ENCODE peak calls at places on chromosomes 12 and 14, in seven cellular contexts. Z is A549; S is GM13977; Q is cardiac fibroblast; V is HepG2; I is ureter; X is stimulated activated CD4-positive, alpha-beta T cell treated with anti-CD3 and anti-CD28 coated beads, TNF-alpha, amount 100 ng/mL, for 1 hour. N is an unnamed sample.

GRCh38 chr14:87772854-87773253 is 220.1 kb downstream of the GALC start:
- DNase-seq in Z (no peak), S (no peak), Q (no peak), V (no peak), I (no peak), X (no peak), N (no peak)

GRCh38 chr12:128268348-128268725 is 1.4 kb downstream of the TMEM132C start:
- DNase-seq in Z (no peak), S (no peak), Q (no peak), V (no peak), I (no peak), X (no peak), N (no peak)

GRCh38 chr12:130571089-130571488 is 145.0 kb downstream of the RIMBP2 start:
- DNase-seq in Z (no peak), S (peak; percentile 60), Q (no peak), V (no peak), I (no peak), X (no peak), N (no peak)

GRCh38 chr12:14845350-14845750 is 2.0 kb upstream of the ART4 start:
- DNase-seq in Z (peak; percentile 58), S (peak; percentile 58), Q (peak; percentile 80), V (peak; percentile 56), I (peak; percentile 54), X (peak; percentile 2), N (peak; percentile 47)

GRCh38 chr12:59077153-59077930 is 157.0 kb upstream of the LRIG3 start:
- DNase-seq in Z (no peak), S (no peak), Q (peak; percentile 77), V (no peak), I (peak; percentile 64), X (no peak), N (no peak)

GRCh38 chr12:726281-727140 is 25.9 kb upstream of the WNK1 start:
- DNase-seq in Z (peak; percentile 21), S (no peak), Q (no peak), V (peak; percentile 19), I (no peak), X (no peak), N (no peak)

GRCh38 chr12:84166812-84167211 is 745.8 kb downstream of the SLC6A15 start:
- DNase-seq in Z (no peak), S (no peak), Q (no peak), V (no peak), I (no peak), X (no peak), N (no peak)

GRCh38 chr12:31929140-31929526 is 30.1 kb upstream of the RESF1 start:
- DNase-seq in Z (no peak), S (no peak), Q (no peak), V (no peak), I (no peak), X (no peak), N (no peak)

GRCh38 chr12:63889236-63889635 is 44.7 kb downstream of the SRGAP1 start:
- DNase-seq in Z (peak; percentile 39), S (no peak), Q (peak; percentile 67), V (no peak), I (no peak), X (no peak), N (no peak)

GRCh38 chr14:77882098-77882497 is 82.2 kb downstream of the ADCK1 start:
- DNase-seq in Z (no peak), S (no peak), Q (peak; percentile 18), V (no peak), I (no peak), X (no peak), N (no peak)

GRCh38 chr12:40827923-40828592 is 135.8 kb downstream of the CNTN1 start:
- DNase-seq in Z (no peak), S (no peak), Q (no peak), V (no peak), I (no peak), X (no peak), N (no peak)

GRCh38 chr12:53965251-53966069 is 7.5 kb upstream of the HOXC11 start:
- DNase-seq in Z (no peak), S (no peak), Q (no peak), V (no peak), I (peak; percentile 88), X (no peak), N (no peak)

GRCh38 chr14:75295061-75295461 is 16.4 kb downstream of the FOS start:
- DNase-seq in Z (peak; percentile 81), S (no peak), Q (peak; percentile 92), V (no peak), I (no peak), X (no peak), N (no peak)

GRCh38 chr14:104230119-104230885 is 91.9 kb downstream of the KIF26A start:
- DNase-seq in Z (no peak), S (no peak), Q (no peak), V (no peak), I (no peak), X (no peak), N (no peak)